ENCODE peak calls at places on chromosomes 2 and 18, in seven cellular contexts. One of them, this sample, is unnamed.

GRCh38 chr2:172976076-172976579 is 99.5 kb upstream of the MAP3K20 start:
- DNase-seq in CD8-positive, alpha-beta memory T cell: no peak
- DNase-seq in GM23248: no peak
- DNase-seq in body of pancreas: no peak
- DNase-seq in effector memory CD4-positive, alpha-beta T cell: no peak
- DNase-seq in endodermal cell: no peak
- DNase-seq in CD4-positive, alpha-beta T cell: no peak
- DNase-seq in this sample: no peak

GRCh38 chr2:109645412-109646184 is 31.4 kb downstream of the SOWAHC start:
- DNase-seq in effector memory CD4-positive, alpha-beta T cell: no peak
- DNase-seq in body of pancreas: no peak
- DNase-seq in GM23248: no peak
- DNase-seq in endodermal cell: peak; percentile 63
- DNase-seq in CD8-positive, alpha-beta memory T cell: no peak
- DNase-seq in CD4-positive, alpha-beta T cell: no peak
- DNase-seq in this sample: no peak

GRCh38 chr2:23452853-23453420 is 68.0 kb downstream of the KLHL29 start:
- DNase-seq in GM23248: no peak
- DNase-seq in body of pancreas: no peak
- DNase-seq in CD8-positive, alpha-beta memory T cell: no peak
- DNase-seq in endodermal cell: no peak
- DNase-seq in effector memory CD4-positive, alpha-beta T cell: no peak
- DNase-seq in CD4-positive, alpha-beta T cell: peak; percentile 46
- DNase-seq in this sample: peak; percentile 12

GRCh38 chr2:3349211-3349693 is 28.4 kb downstream of the EIPR1 start:
- DNase-seq in CD8-positive, alpha-beta memory T cell: no peak
- DNase-seq in CD4-positive, alpha-beta T cell: no peak
- DNase-seq in effector memory CD4-positive, alpha-beta T cell: no peak
- DNase-seq in body of pancreas: peak; percentile 45
- DNase-seq in GM23248: peak; percentile 63
- DNase-seq in endodermal cell: no peak
- DNase-seq in this sample: no peak

GRCh38 chr2:106570316-106570715 is 83.2 kb downstream of the CD8B2 start:
- DNase-seq in body of pancreas: no peak
- DNase-seq in endodermal cell: no peak
- DNase-seq in CD4-positive, alpha-beta T cell: no peak
- DNase-seq in CD8-positive, alpha-beta memory T cell: no peak
- DNase-seq in effector memory CD4-positive, alpha-beta T cell: no peak
- DNase-seq in GM23248: no peak
- DNase-seq in this sample: no peak

GRCh38 chr18:9825571-9826073 is 60.2 kb upstream of the TXNDC2 start:
- DNase-seq in GM23248: peak; percentile 89
- DNase-seq in effector memory CD4-positive, alpha-beta T cell: no peak
- DNase-seq in endodermal cell: peak; percentile 17
- DNase-seq in body of pancreas: peak; percentile 48
- DNase-seq in CD8-positive, alpha-beta memory T cell: no peak
- DNase-seq in CD4-positive, alpha-beta T cell: no peak
- DNase-seq in this sample: no peak

GRCh38 chr2:134842930-134843490 is 4.6 kb downstream of the ACMSD start:
- DNase-seq in body of pancreas: peak; percentile 22
- DNase-seq in effector memory CD4-positive, alpha-beta T cell: no peak
- DNase-seq in CD4-positive, alpha-beta T cell: no peak
- DNase-seq in GM23248: no peak
- DNase-seq in CD8-positive, alpha-beta memory T cell: no peak
- DNase-seq in endodermal cell: no peak
- DNase-seq in this sample: no peak

GRCh38 chr18:48732767-48733424 is 194.1 kb downstream of the CTIF start:
- DNase-seq in CD4-positive, alpha-beta T cell: no peak
- DNase-seq in GM23248: no peak
- DNase-seq in body of pancreas: no peak
- DNase-seq in effector memory CD4-positive, alpha-beta T cell: no peak
- DNase-seq in endodermal cell: no peak
- DNase-seq in CD8-positive, alpha-beta memory T cell: no peak
- DNase-seq in this sample: no peak

GRCh38 chr2:98769784-98770183 is 38.9 kb upstream of the MGAT4A start:
- DNase-seq in CD4-positive, alpha-beta T cell: peak; percentile 31
- DNase-seq in CD8-positive, alpha-beta memory T cell: peak; percentile 66
- DNase-seq in effector memory CD4-positive, alpha-beta T cell: peak; percentile 37
- DNase-seq in endodermal cell: no peak
- DNase-seq in body of pancreas: peak; percentile 42
- DNase-seq in GM23248: no peak
- DNase-seq in this sample: peak; percentile 46

GRCh38 chr2:168539945-168540344 is 83.9 kb downstream of the CERS6 start:
- DNase-seq in CD8-positive, alpha-beta memory T cell: no peak
- DNase-seq in effector memory CD4-positive, alpha-beta T cell: no peak
- DNase-seq in body of pancreas: no peak
- DNase-seq in GM23248: no peak
- DNase-seq in endodermal cell: no peak
- DNase-seq in CD4-positive, alpha-beta T cell: no peak
- DNase-seq in this sample: no peak

GRCh38 chr18:36813111-36813752 is 15.6 kb downstream of the TPGS2 start:
- DNase-seq in effector memory CD4-positive, alpha-beta T cell: no peak
- DNase-seq in CD8-positive, alpha-beta memory T cell: no peak
- DNase-seq in GM23248: peak; percentile 20
- DNase-seq in endodermal cell: no peak
- DNase-seq in body of pancreas: no peak
- DNase-seq in CD4-positive, alpha-beta T cell: no peak
- DNase-seq in this sample: no peak

GRCh38 chr2:240479111-240479501 is 43.6 kb downstream of the GPC1 start:
- DNase-seq in body of pancreas: no peak
- DNase-seq in endodermal cell: peak; percentile 29
- DNase-seq in effector memory CD4-positive, alpha-beta T cell: no peak
- DNase-seq in GM23248: no peak
- DNase-seq in CD8-positive, alpha-beta memory T cell: no peak
- DNase-seq in CD4-positive, alpha-beta T cell: no peak
- DNase-seq in this sample: no peak

GRCh38 chr2:36797324-36798070 is 101.0 kb downstream of the VIT start:
- DNase-seq in CD4-positive, alpha-beta T cell: no peak
- DNase-seq in CD8-positive, alpha-beta memory T cell: no peak
- DNase-seq in body of pancreas: no peak
- DNase-seq in GM23248: no peak
- DNase-seq in endodermal cell: no peak
- DNase-seq in effector memory CD4-positive, alpha-beta T cell: no peak
- DNase-seq in this sample: no peak

GRCh38 chr2:61911510-61911909 is 6.0 kb downstream of the COMMD1 start:
- DNase-seq in effector memory CD4-positive, alpha-beta T cell: no peak
- DNase-seq in GM23248: peak; percentile 23
- DNase-seq in body of pancreas: no peak
- DNase-seq in CD4-positive, alpha-beta T cell: no peak
- DNase-seq in endodermal cell: peak; percentile 58
- DNase-seq in CD8-positive, alpha-beta memory T cell: no peak
- DNase-seq in this sample: no peak

GRCh38 chr2:112640800-112641675 is 4.7 kb upstream of the SLC20A1 start:
- DNase-seq in CD4-positive, alpha-beta T cell: no peak
- DNase-seq in GM23248: peak; percentile 90
- DNase-seq in endodermal cell: no peak
- DNase-seq in body of pancreas: no peak
- DNase-seq in CD8-positive, alpha-beta memory T cell: no peak
- DNase-seq in effector memory CD4-positive, alpha-beta T cell: no peak
- DNase-seq in this sample: no peak

GRCh38 chr18:58315739-58316215 is 271.8 kb downstream of the NEDD4L start:
- DNase-seq in CD8-positive, alpha-beta memory T cell: no peak
- DNase-seq in CD4-positive, alpha-beta T cell: no peak
- DNase-seq in GM23248: no peak
- DNase-seq in effector memory CD4-positive, alpha-beta T cell: no peak
- DNase-seq in endodermal cell: no peak
- DNase-seq in body of pancreas: peak; percentile 43
- DNase-seq in this sample: no peak

GRCh38 chr2:219254590-219255219 is 987 bp upstream of the TUBA4A start:
- DNase-seq in endodermal cell: no peak
- DNase-seq in CD8-positive, alpha-beta memory T cell: peak; percentile 75
- DNase-seq in body of pancreas: no peak
- DNase-seq in GM23248: peak; percentile 66
- DNase-seq in CD4-positive, alpha-beta T cell: peak; percentile 24
- DNase-seq in effector memory CD4-positive, alpha-beta T cell: no peak
- DNase-seq in this sample: peak; percentile 80

GRCh38 chr2:8576525-8577157 is 105.2 kb upstream of the ID2 start:
- DNase-seq in effector memory CD4-positive, alpha-beta T cell: peak; percentile 22
- DNase-seq in endodermal cell: no peak
- DNase-seq in GM23248: no peak
- DNase-seq in body of pancreas: no peak
- DNase-seq in CD4-positive, alpha-beta T cell: no peak
- DNase-seq in CD8-positive, alpha-beta memory T cell: peak; percentile 57
- DNase-seq in this sample: peak; percentile 67

GRCh38 chr18:72830109-72830508 is 37.7 kb downstream of the NETO1 start:
- DNase-seq in effector memory CD4-positive, alpha-beta T cell: no peak
- DNase-seq in body of pancreas: no peak
- DNase-seq in endodermal cell: peak; percentile 91
- DNase-seq in CD8-positive, alpha-beta memory T cell: no peak
- DNase-seq in CD4-positive, alpha-beta T cell: no peak
- DNase-seq in GM23248: peak; percentile 3
- DNase-seq in this sample: no peak

GRCh38 chr2:196750291-196750923 is 49.1 kb downstream of the GTF3C3 start:
- DNase-seq in effector memory CD4-positive, alpha-beta T cell: no peak
- DNase-seq in CD4-positive, alpha-beta T cell: no peak
- DNase-seq in body of pancreas: no peak
- DNase-seq in CD8-positive, alpha-beta memory T cell: no peak
- DNase-seq in GM23248: no peak
- DNase-seq in endodermal cell: peak; percentile 54
- DNase-seq in this sample: no peak

GRCh38 chr2:203438528-203438927 is 96.6 kb downstream of the RAPH1 start:
- DNase-seq in effector memory CD4-positive, alpha-beta T cell: no peak
- DNase-seq in CD4-positive, alpha-beta T cell: no peak
- DNase-seq in GM23248: no peak
- DNase-seq in CD8-positive, alpha-beta memory T cell: no peak
- DNase-seq in endodermal cell: no peak
- DNase-seq in body of pancreas: no peak
- DNase-seq in this sample: no peak

GRCh38 chr2:150276737-150277136 is 210.7 kb downstream of the RND3 start:
- DNase-seq in CD8-positive, alpha-beta memory T cell: no peak
- DNase-seq in effector memory CD4-positive, alpha-beta T cell: no peak
- DNase-seq in endodermal cell: no peak
- DNase-seq in CD4-positive, alpha-beta T cell: no peak
- DNase-seq in GM23248: no peak
- DNase-seq in body of pancreas: no peak
- DNase-seq in this sample: no peak

GRCh38 chr2:150272404-150272803 is 215.1 kb downstream of the RND3 start:
- DNase-seq in GM23248: peak; percentile 24
- DNase-seq in endodermal cell: no peak
- DNase-seq in body of pancreas: no peak
- DNase-seq in effector memory CD4-positive, alpha-beta T cell: no peak
- DNase-seq in CD8-positive, alpha-beta memory T cell: no peak
- DNase-seq in CD4-positive, alpha-beta T cell: no peak
- DNase-seq in this sample: no peak

GRCh38 chr2:150271952-150272351 is 215.5 kb downstream of the RND3 start:
- DNase-seq in CD8-positive, alpha-beta memory T cell: no peak
- DNase-seq in endodermal cell: no peak
- DNase-seq in body of pancreas: no peak
- DNase-seq in CD4-positive, alpha-beta T cell: no peak
- DNase-seq in effector memory CD4-positive, alpha-beta T cell: no peak
- DNase-seq in GM23248: peak; percentile 85
- DNase-seq in this sample: no peak

GRCh38 chr2:150279673-150280072 is 207.8 kb downstream of the RND3 start:
- DNase-seq in CD8-positive, alpha-beta memory T cell: no peak
- DNase-seq in endodermal cell: no peak
- DNase-seq in effector memory CD4-positive, alpha-beta T cell: no peak
- DNase-seq in CD4-positive, alpha-beta T cell: no peak
- DNase-seq in GM23248: peak; percentile 18
- DNase-seq in body of pancreas: no peak
- DNase-seq in this sample: no peak

GRCh38 chr2:150274108-150274507 is 213.4 kb downstream of the RND3 start:
- DNase-seq in CD4-positive, alpha-beta T cell: no peak
- DNase-seq in CD8-positive, alpha-beta memory T cell: no peak
- DNase-seq in GM23248: peak; percentile 68
- DNase-seq in endodermal cell: no peak
- DNase-seq in body of pancreas: no peak
- DNase-seq in effector memory CD4-positive, alpha-beta T cell: no peak
- DNase-seq in this sample: no peak
- H3K27ac ChIP-seq in CD4-positive, alpha-beta T cell: no peak overlapping the region
- H3K27ac ChIP-seq in CD8-positive, alpha-beta memory T cell: no peak overlapping the region
- H3K27ac ChIP-seq in GM23248: no peak overlapping the region
- H3K27ac ChIP-seq in endodermal cell: no peak overlapping the region
- H3K27ac ChIP-seq in body of pancreas: no peak overlapping the region
- H3K27ac ChIP-seq in effector memory CD4-positive, alpha-beta T cell: no peak overlapping the region
- H3K27ac ChIP-seq in this sample: no peak overlapping the region

GRCh38 chr2:238890806-238891666 is 43.2 kb downstream of the TWIST2 start:
- DNase-seq in endodermal cell: no peak
- DNase-seq in CD4-positive, alpha-beta T cell: no peak
- DNase-seq in CD8-positive, alpha-beta memory T cell: no peak
- DNase-seq in body of pancreas: no peak
- DNase-seq in effector memory CD4-positive, alpha-beta T cell: no peak
- DNase-seq in GM23248: peak; percentile 54
- DNase-seq in this sample: no peak
- H3K27ac ChIP-seq in endodermal cell: no peak overlapping the region
- H3K27ac ChIP-seq in CD4-positive, alpha-beta T cell: no peak overlapping the region
- H3K27ac ChIP-seq in CD8-positive, alpha-beta memory T cell: no peak overlapping the region
- H3K27ac ChIP-seq in body of pancreas: no peak overlapping the region
- H3K27ac ChIP-seq in effector memory CD4-positive, alpha-beta T cell: no peak overlapping the region
- H3K27ac ChIP-seq in GM23248: peak overlapping the region; percentile 86
- H3K27ac ChIP-seq in this sample: no peak overlapping the region

DNA sequence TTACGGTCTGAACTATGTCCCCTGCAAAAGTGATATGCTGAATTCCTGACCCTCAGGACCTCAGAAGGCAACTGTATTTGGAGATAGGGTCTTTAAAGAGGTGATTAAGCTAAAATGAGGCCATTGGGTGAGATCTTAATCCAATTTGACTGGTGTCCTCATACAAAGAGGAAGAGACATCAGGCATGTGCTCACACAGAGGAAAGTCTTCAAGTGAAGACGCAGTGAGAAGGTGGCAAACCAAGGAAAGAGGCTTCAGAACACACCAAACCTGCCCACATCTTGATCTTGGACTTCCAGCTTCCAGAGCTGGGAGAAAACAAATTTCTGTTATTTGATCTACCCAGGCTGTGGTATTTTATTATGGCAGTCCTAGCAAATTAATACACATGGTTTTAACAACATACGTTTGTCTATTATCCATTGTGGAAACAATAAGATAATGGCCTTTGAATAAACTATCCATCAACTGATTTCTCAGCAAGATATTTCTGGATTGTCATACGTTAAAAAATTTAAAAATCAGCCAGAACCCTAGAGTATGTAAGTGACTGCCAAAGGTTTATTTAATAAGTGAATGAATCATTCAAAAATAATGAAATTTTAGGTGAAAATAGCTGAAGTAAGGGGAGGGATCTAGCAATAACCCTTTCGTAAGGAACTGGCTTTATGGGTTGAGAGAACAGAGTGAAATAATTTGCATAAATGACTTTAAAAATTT is 6.5 kb downstream of the WIPF1 start:
- DNase-seq in endodermal cell: no peak
- DNase-seq in body of pancreas: no peak
- DNase-seq in effector memory CD4-positive, alpha-beta T cell: no peak
- DNase-seq in GM23248: peak; percentile 60
- DNase-seq in CD4-positive, alpha-beta T cell: no peak
- DNase-seq in CD8-positive, alpha-beta memory T cell: no peak
- DNase-seq in this sample: no peak
- H3K27ac ChIP-seq in endodermal cell: no peak overlapping the region
- H3K27ac ChIP-seq in body of pancreas: no peak overlapping the region
- H3K27ac ChIP-seq in effector memory CD4-positive, alpha-beta T cell: peak overlapping the region; percentile 94
- H3K27ac ChIP-seq in GM23248: peak overlapping the region; percentile 45
- H3K27ac ChIP-seq in CD4-positive, alpha-beta T cell: peak overlapping the region; percentile 91
- H3K27ac ChIP-seq in CD8-positive, alpha-beta memory T cell: peak overlapping the region; percentile 13
- H3K27ac ChIP-seq in this sample: peak overlapping the region; percentile 73

DNA sequence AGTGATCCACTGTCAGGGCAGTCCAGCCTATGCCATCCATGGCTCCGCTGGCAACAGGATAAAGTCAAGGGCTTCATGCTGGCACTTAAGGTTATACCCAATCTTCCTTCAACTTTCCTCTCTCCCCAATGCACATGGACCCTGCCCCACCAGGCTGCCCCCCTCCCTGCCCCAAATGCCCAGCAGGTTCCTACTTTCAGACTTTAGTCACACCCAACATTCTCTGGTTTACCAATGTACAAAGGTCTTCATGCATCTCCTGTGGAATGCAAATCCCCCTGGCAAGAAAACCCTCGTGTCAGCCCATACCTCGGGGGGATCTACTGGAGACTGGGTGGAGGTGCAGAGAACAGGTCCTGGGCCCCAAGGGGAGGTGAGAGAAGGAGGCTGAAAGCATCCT is 59.3 kb downstream of the MCFD2 start:
- DNase-seq in effector memory CD4-positive, alpha-beta T cell: no peak
- DNase-seq in GM23248: no peak
- DNase-seq in body of pancreas: no peak
- DNase-seq in CD4-positive, alpha-beta T cell: no peak
- DNase-seq in CD8-positive, alpha-beta memory T cell: no peak
- DNase-seq in endodermal cell: no peak
- DNase-seq in this sample: no peak
- H3K27ac ChIP-seq in effector memory CD4-positive, alpha-beta T cell: no peak overlapping the region
- H3K27ac ChIP-seq in GM23248: peak overlapping the region; percentile 99
- H3K27ac ChIP-seq in body of pancreas: no peak overlapping the region
- H3K27ac ChIP-seq in CD4-positive, alpha-beta T cell: no peak overlapping the region
- H3K27ac ChIP-seq in CD8-positive, alpha-beta memory T cell: no peak overlapping the region
- H3K27ac ChIP-seq in endodermal cell: no peak overlapping the region
- H3K27ac ChIP-seq in this sample: no peak overlapping the region